ENCODE peak calls at places on chromosomes 1 and 21, in six cellular contexts. V, X, U, P, N and M are unnamed samples.
A peak's percentile ranks its signal among the peaks of the same experiment; 100 is the strongest.

GRCh38 chr1:230120949-230121381 is 53.9 kb downstream of the GALNT2 start:
- DNase-seq in U (no peak), P (no peak), V (peak; percentile 57), N (no peak), X (peak; percentile 44), M (no peak)

GRCh38 chr1:36603461-36603860 is 120.7 kb upstream of the CSF3R start:
- DNase-seq in U (no peak), P (no peak), N (no peak), X (no peak), V (peak; percentile 26), M (no peak)

GRCh38 chr1:183318433-183318832 is 99.7 kb downstream of the NMNAT2 start:
- DNase-seq in X (peak; percentile 91), N (peak; percentile 70), P (no peak), V (peak; percentile 89), U (peak; percentile 95), M (no peak)

GRCh38 chr1:206679738-206680211 is 4.9 kb upstream of the MAPKAPK2 start:
- DNase-seq in U (no peak), V (no peak), P (no peak), N (no peak), X (no peak), M (no peak)

GRCh38 chr1:243213045-243213787 is 41.9 kb downstream of the CEP170 start:
- DNase-seq in X (peak; percentile 71), N (no peak), P (no peak), V (no peak), U (peak; percentile 77), M (no peak)

GRCh38 chr21:44366586-44367211 is 13.3 kb downstream of the TRPM2 start:
- DNase-seq in P (no peak), V (no peak), U (no peak), N (peak; percentile 18), X (no peak), M (no peak)

GRCh38 chr1:19435851-19436465 is 49.4 kb downstream of the CAPZB start:
- DNase-seq in N (no peak), V (no peak), X (peak; percentile 71), P (no peak), U (peak; percentile 71), M (no peak)

GRCh38 chr21:33071878-33072306 is 2.0 kb downstream of the OLIG1 start:
- DNase-seq in U (peak; percentile 10), V (peak; percentile 27), P (no peak), X (peak; percentile 23), N (peak; percentile 48), M (no peak)

GRCh38 chr1:150237746-150238145 is 1.8 kb upstream of the ANP32E start:
- DNase-seq in V (no peak), U (no peak), P (no peak), X (no peak), N (no peak), M (no peak)

GRCh38 chr1:175072131-175072941 is 4.7 kb downstream of the TNN start:
- DNase-seq in U (peak; percentile 74), V (peak; percentile 87), P (no peak), N (peak; percentile 44), X (peak; percentile 50), M (no peak)

GRCh38 chr1:167185062-167185461 is 35.6 kb upstream of the POU2F1 start:
- DNase-seq in V (no peak), P (no peak), U (no peak), X (no peak), N (no peak), M (no peak)

GRCh38 chr1:180534199-180534598 is 24.6 kb upstream of the OVAAL start:
- DNase-seq in X (no peak), P (no peak), N (no peak), U (no peak), V (no peak), M (no peak)

GRCh38 chr1:228275435-228276342 is 67.8 kb downstream of the OBSCN start:
- DNase-seq in X (peak; percentile 86), V (peak; percentile 95), N (peak; percentile 95), P (peak; percentile 88), U (peak; percentile 82), M (peak; percentile 91)

GRCh38 chr21:37749132-37749531 is 167.1 kb downstream of the KCNJ6 start:
- DNase-seq in P (no peak), N (no peak), X (no peak), U (no peak), V (no peak), M (no peak)

GRCh38 chr1:184362876-184363275 is 24.0 kb upstream of the C1orf21 start:
- DNase-seq in X (peak; percentile 51), U (peak; percentile 38), V (no peak), N (no peak), P (no peak), M (no peak)

GRCh38 chr1:226697151-226697575 is 41.9 kb downstream of the ITPKB start:
- DNase-seq in V (no peak), N (no peak), X (peak; percentile 42), P (no peak), U (peak; percentile 89), M (no peak)

GRCh38 chr1:14996133-14997050 is 157.2 kb upstream of the TMEM51 start:
- DNase-seq in V (peak; percentile 76), U (peak; percentile 84), N (no peak), P (peak; percentile 61), X (peak; percentile 96), M (no peak)

GRCh38 chr1:65958561-65959350 is 166.1 kb downstream of the PDE4B start:
- DNase-seq in P (peak; percentile 59), N (no peak), U (peak; percentile 60), V (peak; percentile 38), X (peak; percentile 57), M (no peak)

GRCh38 chr1:90534116-90534515 is 183.0 kb downstream of the BARHL2 start:
- DNase-seq in U (no peak), P (no peak), X (no peak), N (no peak), V (no peak), M (no peak)

GRCh38 chr1:241635556-241636179 is 4.5 kb downstream of the CHML start:
- DNase-seq in N (no peak), X (no peak), P (no peak), V (no peak), U (no peak), M (no peak)

GRCh38 chr1:242842094-242842493 is 317.6 kb upstream of the PLD5 start:
- DNase-seq in X (no peak), P (no peak), N (no peak), U (no peak), V (peak; percentile 51), M (no peak)

GRCh38 chr1:112388436-112388835 is 7.6 kb upstream of the CTTNBP2NL start:
- DNase-seq in X (no peak), V (no peak), P (no peak), N (no peak), U (peak; percentile 63), M (no peak)

GRCh38 chr1:86906419-86906818 is 7.5 kb downstream of the SELENOF start:
- DNase-seq in P (no peak), U (no peak), V (no peak), X (peak; percentile 14), N (no peak), M (no peak)

GRCh38 chr1:46030876-46031660 is 101.4 kb downstream of the PIK3R3 start:
- DNase-seq in V (no peak), P (no peak), N (peak; percentile 25), X (no peak), U (no peak), M (no peak)

DNA sequence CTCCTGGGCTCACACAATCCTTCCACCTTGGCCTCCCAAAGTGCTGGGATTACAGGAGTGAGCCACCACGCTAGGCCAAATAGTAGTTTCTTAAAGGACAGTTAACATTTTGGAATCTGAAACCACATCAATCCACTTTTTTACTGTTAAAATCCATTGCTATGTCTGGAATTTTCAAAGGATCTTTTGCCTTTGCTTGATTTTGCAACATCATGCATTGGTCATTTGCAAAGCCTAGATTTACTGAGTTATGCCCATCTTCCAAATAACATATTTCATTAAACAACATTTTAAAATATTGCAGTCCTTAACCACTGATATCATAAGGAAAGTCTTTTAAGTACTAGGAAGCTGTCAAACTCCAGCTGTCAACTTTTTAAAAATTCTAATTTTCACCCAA is 3.3 kb downstream of the POGZ start:
- DNase-seq in V (no peak), U (no peak), X (no peak), P (no peak), N (no peak), M (no peak)
- H3K4ac ChIP-seq in V (no peak overlapping the region), U (no peak overlapping the region), X (no peak overlapping the region), P (no peak overlapping the region), N (no peak overlapping the region), M (no peak overlapping the region)

DNA sequence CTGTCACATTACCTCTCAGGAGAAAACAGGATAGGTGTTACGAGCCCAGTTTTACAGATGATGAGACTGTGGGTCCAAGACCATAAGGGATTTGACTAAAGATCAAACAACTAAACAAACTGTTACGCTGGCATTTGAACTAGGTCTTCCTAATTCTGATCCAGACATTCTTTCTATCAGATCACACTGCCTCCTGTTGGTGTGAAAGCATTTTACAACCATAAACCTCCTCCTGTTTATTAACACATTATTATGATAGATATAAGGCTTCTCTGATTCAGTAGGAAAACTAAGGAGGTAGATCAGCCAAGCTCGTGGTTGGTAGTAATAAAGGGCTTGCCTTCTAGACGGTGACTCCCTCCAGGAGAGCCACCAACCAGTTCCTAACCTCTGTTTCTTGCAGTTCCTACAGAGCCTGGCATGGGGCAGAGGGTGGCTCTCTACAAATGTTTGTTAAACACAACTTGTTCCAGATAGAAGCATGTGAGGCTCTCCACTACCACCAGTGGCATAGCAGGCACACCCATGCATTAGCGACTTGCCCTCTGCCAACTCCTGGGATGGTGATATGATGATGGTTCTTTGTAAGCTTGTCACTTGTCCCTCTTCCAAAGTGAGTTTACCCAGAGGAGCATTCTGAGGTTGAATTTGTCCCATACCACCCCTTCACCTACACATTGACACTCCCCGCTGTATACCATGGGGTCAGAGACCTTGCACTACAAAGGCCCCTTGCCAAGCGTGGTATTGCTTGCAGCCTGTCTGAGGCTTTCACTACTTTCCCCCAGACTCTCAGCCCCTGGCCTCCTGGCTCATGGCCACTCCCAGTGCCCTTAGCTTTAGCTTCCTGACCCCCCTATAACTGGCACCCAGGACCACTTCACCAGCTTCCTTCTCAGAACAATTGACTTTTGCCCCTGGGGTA is 96.4 kb upstream of the HOOK1 start:
- DNase-seq in V (peak; percentile 46), X (no peak), N (no peak), P (no peak), U (no peak), M (no peak)
- H3K4me2 ChIP-seq in V (no peak overlapping the region), X (no peak overlapping the region), N (no peak overlapping the region), P (no peak overlapping the region), U (no peak overlapping the region), M (no peak overlapping the region)

DNA sequence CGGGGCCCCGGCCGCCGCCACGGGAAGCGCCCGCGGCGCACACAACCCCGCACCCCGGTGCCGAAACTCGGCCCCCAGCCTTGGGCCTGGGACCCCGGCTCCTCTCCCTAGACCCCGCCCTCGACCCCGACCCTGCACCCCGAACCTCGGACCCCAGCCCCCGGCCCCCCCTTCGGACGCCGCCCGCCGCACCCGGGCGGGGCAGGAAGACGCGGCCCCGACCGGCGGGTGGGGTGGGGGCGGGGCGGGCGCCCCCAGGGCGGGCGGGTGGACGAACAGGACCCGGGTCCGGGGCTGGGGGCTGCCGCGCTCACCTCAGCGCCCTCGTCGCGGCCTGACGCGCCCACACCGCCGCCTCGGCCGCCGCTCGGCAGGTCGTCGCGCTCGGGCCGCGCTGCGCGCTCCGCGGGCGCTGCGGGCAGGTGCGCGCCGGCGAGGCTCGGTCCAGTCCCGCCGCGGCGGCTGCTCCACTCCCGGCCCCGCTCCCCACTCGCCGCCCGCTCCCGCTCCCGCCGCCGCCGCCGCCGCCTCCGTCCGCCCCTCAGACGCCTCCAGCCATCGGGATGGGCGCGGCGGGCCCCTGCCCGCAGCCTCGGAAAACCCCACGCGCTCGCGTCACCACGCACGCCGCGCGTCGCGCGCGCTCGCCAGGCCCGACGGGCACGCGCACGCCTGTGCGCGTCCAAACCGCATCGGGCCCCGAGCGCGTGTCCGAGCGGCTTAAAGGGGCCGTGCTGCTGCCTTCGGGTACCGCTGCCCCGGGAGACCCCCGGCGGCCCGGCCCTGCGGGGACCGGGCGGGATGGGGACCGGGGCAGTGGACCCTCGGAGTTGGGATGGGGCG is at the start of gene GNB1:
- DNase-seq in N (peak; percentile 73), X (peak; percentile 88), U (peak; percentile 88), V (peak; percentile 92), P (peak; percentile 86), M (peak; percentile 90)
- H3K4ac ChIP-seq in N (peak within 1 kb of the TSS; percentile 27), X (peak within 1 kb of the TSS; percentile 98), U (peak within 1 kb of the TSS; percentile 95), V (peak within 1 kb of the TSS; percentile 100), P (peak within 1 kb of the TSS; percentile 76), M (peak within 1 kb of the TSS; percentile 99)

GRCh38 chr1:78483903-78484302 is 6.9 kb upstream of the PTGFR start:
- DNase-seq in V (peak; percentile 42), U (peak; percentile 40), X (no peak), N (peak; percentile 53), P (no peak), M (no peak)
- H3K4me2 ChIP-seq in V (no peak overlapping the region), U (no peak overlapping the region), X (no peak overlapping the region), N (no peak overlapping the region), P (no peak overlapping the region), M (no peak overlapping the region)